ENCODE peak calls at places on chromosome 9, in ten cellular contexts. W, N, C, R, K, M, L, E, S and V are unnamed samples.

GRCh38 chr9:114112325-114112724 is 13.2 kb upstream of the KIF12 start:
- DNase-seq in M (no peak), E (no peak), N (no peak), R (no peak), S (no peak), C (no peak), L (no peak), K (no peak), W (no peak), V (no peak)

GRCh38 chr9:77589046-77589795 is 58.9 kb downstream of the GNA14 start:
- DNase-seq in M (peak), N (no peak), R (no peak), L (no peak), C (peak), S (no peak), K (no peak), W (no peak), E (peak), V (no peak)

GRCh38 chr9:69376651-69377050 is 51.6 kb downstream of the ENTREP1 start:
- DNase-seq in E (no peak), S (no peak), N (no peak), R (no peak), M (no peak), L (no peak), K (peak), C (no peak), W (peak), V (peak)

GRCh38 chr9:121738969-121739368 is 87.5 kb downstream of the DAB2IP start:
- DNase-seq in L (no peak), S (no peak), M (no peak), R (no peak), C (no peak), W (no peak), K (no peak), N (no peak), E (no peak), V (no peak)

GRCh38 chr9:34876096-34876495 is 82.0 kb upstream of the PHF24 start:
- DNase-seq in R (no peak), L (no peak), M (no peak), E (no peak), K (no peak), N (no peak), W (no peak), S (no peak), C (no peak), V (no peak)

GRCh38 chr9:113853333-113853732 is 22.8 kb upstream of the ZNF618 start:
- DNase-seq in W (no peak), N (no peak), K (no peak), R (no peak), E (peak), M (no peak), C (no peak), S (no peak), L (no peak), V (no peak)

GRCh38 chr9:34961574-34962480 is 3.7 kb downstream of the PHF24 start:
- DNase-seq in C (peak), R (no peak), W (peak), E (no peak), K (no peak), S (no peak), M (no peak), L (no peak), N (no peak), V (no peak)

GRCh38 chr9:112033237-112034215 is 136.9 kb downstream of the UGCG start:
- DNase-seq in E (peak), S (no peak), M (no peak), W (no peak), C (no peak), N (no peak), L (no peak), K (no peak), R (no peak), V (no peak)

GRCh38 chr9:15927131-15927530 is 374.3 kb downstream of the CCDC171 start:
- DNase-seq in N (no peak), M (no peak), S (no peak), R (no peak), W (no peak), K (no peak), E (no peak), C (no peak), L (no peak), V (no peak)

GRCh38 chr9:77883846-77884771 is 147.5 kb downstream of the GNAQ start:
- DNase-seq in W (peak), N (peak), C (no peak), M (no peak), S (no peak), L (no peak), K (no peak), R (no peak), E (no peak), V (peak)

GRCh38 chr9:73050887-73051550 is 98.2 kb upstream of the ALDH1A1 start:
- DNase-seq in C (no peak), M (no peak), L (no peak), W (no peak), S (no peak), R (no peak), K (peak), E (peak), N (no peak), V (no peak)

GRCh38 chr9:23820731-23821399 is 5.2 kb downstream of the ELAVL2 start:
- DNase-seq in W (no peak), E (no peak), N (peak), C (no peak), M (no peak), R (peak), S (no peak), K (no peak), L (no peak), V (no peak)

GRCh38 chr9:7782390-7783120 is 17.0 kb downstream of the DMAC1 start:
- DNase-seq in S (no peak), M (peak), R (no peak), E (no peak), L (no peak), N (no peak), W (no peak), C (no peak), K (no peak), V (no peak)

GRCh38 chr9:95572370-95573151 is 55.8 kb upstream of the PTCH1 start:
- DNase-seq in K (no peak), L (no peak), R (no peak), N (no peak), M (no peak), E (no peak), C (no peak), S (no peak), W (no peak), V (peak)

GRCh38 chr9:102518324-102518723 is 476.8 kb upstream of the CYLC2 start:
- DNase-seq in M (peak), K (no peak), L (no peak), C (no peak), W (no peak), S (no peak), R (no peak), E (no peak), N (no peak), V (no peak)

GRCh38 chr9:19939890-19940289 is 151.1 kb upstream of the SLC24A2 start:
- DNase-seq in S (no peak), N (no peak), R (no peak), C (no peak), E (no peak), K (no peak), L (no peak), M (no peak), W (no peak), V (no peak)

GRCh38 chr9:115845648-115846312 is 307.8 kb upstream of the PAPPA start:
- DNase-seq in C (peak), W (no peak), K (no peak), N (no peak), E (no peak), L (no peak), S (no peak), M (no peak), R (no peak), V (no peak)

GRCh38 chr9:121852241-121852640 is 200.8 kb downstream of the DAB2IP start:
- DNase-seq in K (no peak), S (no peak), R (no peak), E (no peak), W (no peak), M (no peak), N (no peak), L (no peak), C (no peak), V (no peak)

GRCh38 chr9:103942652-103943051 is 151.5 kb upstream of the SMC2 start:
- DNase-seq in K (no peak), C (no peak), R (no peak), S (no peak), M (peak), W (no peak), L (no peak), E (no peak), N (no peak), V (no peak)

GRCh38 chr9:108474356-108474755 is 381.4 kb downstream of the ACTL7B start:
- DNase-seq in L (no peak), R (no peak), C (no peak), K (no peak), N (no peak), E (no peak), W (no peak), M (no peak), S (no peak), V (no peak)

GRCh38 chr9:78218890-78219289 is 17.0 kb upstream of the CEP78 start:
- DNase-seq in C (no peak), L (no peak), N (no peak), K (no peak), R (no peak), M (no peak), W (no peak), E (no peak), S (no peak), V (no peak)

GRCh38 chr9:89502038-89502601 is 4.2 kb upstream of the SEMA4D start:
- DNase-seq in E (no peak), S (no peak), N (no peak), R (no peak), M (no peak), W (no peak), L (no peak), C (no peak), K (no peak), V (no peak)

GRCh38 chr9:98838155-98838904 is 30.9 kb downstream of the GALNT12 start:
- DNase-seq in R (no peak), K (no peak), L (no peak), W (no peak), M (no peak), E (no peak), C (no peak), S (no peak), N (no peak), V (no peak)

GRCh38 chr9:13122756-13123369 is 156.6 kb downstream of the MPDZ start:
- DNase-seq in M (no peak), W (no peak), N (no peak), E (no peak), R (no peak), K (no peak), S (no peak), C (no peak), L (no peak), V (no peak)

GRCh38 chr9:104256031-104256709 is 162.1 kb downstream of the SMC2 start:
- DNase-seq in K (no peak), M (no peak), E (no peak), L (no peak), N (no peak), S (no peak), R (no peak), W (no peak), C (peak), V (no peak)

GRCh38 chr9:124803911-124804310 is 27.0 kb downstream of the OLFML2A start:
- DNase-seq in C (no peak), E (no peak), L (no peak), K (no peak), R (no peak), N (no peak), W (no peak), M (no peak), S (no peak), V (no peak)

GRCh38 chr9:126238415-126238814 is 88.2 kb upstream of the MVB12B start:
- DNase-seq in C (no peak), M (no peak), E (no peak), N (no peak), L (no peak), K (no peak), R (no peak), W (no peak), S (no peak), V (no peak)